ENCODE peak calls at places on chromosomes 5 and 9, in five cellular contexts. One of them, this sample, is unnamed.

GRCh38 chr5:133117166-133117929 is 65.5 kb downstream of the HSPA4 start:
- DNase-seq in WTC11: no peak
- DNase-seq in HEK293T: peak; percentile 2
- DNase-seq in H1: peak; percentile 41
- DNase-seq in HepG2: no peak
- DNase-seq in this sample: no peak

GRCh38 chr5:83011990-83012389 is 65.2 kb downstream of the TMEM167A start:
- DNase-seq in HepG2: no peak
- DNase-seq in WTC11: no peak
- DNase-seq in HEK293T: no peak
- DNase-seq in H1: no peak
- DNase-seq in this sample: peak; percentile 69

GRCh38 chr9:136079916-136080246 is 15.2 kb downstream of the NACC2 start:
- DNase-seq in HEK293T: no peak
- DNase-seq in WTC11: no peak
- DNase-seq in HepG2: no peak
- DNase-seq in H1: no peak
- DNase-seq in this sample: no peak

GRCh38 chr5:65190328-65191053 is 291.2 kb downstream of the ADAMTS6 start:
- DNase-seq in HEK293T: no peak
- DNase-seq in WTC11: no peak
- DNase-seq in HepG2: no peak
- DNase-seq in H1: no peak
- DNase-seq in this sample: peak; percentile 17

GRCh38 chr9:15873573-15874177 is 320.8 kb downstream of the CCDC171 start:
- DNase-seq in HepG2: peak; percentile 33
- DNase-seq in H1: no peak
- DNase-seq in HEK293T: peak; percentile 6
- DNase-seq in WTC11: no peak
- DNase-seq in this sample: no peak

GRCh38 chr5:14671414-14671813 is 6.9 kb downstream of the OTULIN start:
- DNase-seq in HEK293T: no peak
- DNase-seq in WTC11: no peak
- DNase-seq in H1: no peak
- DNase-seq in HepG2: no peak
- DNase-seq in this sample: no peak

GRCh38 chr5:170497311-170498038 is 6.3 kb upstream of the KCNIP1 start:
- DNase-seq in WTC11: no peak
- DNase-seq in H1: no peak
- DNase-seq in HEK293T: no peak
- DNase-seq in HepG2: no peak
- DNase-seq in this sample: no peak

GRCh38 chr9:110750272-110750671 is 81.7 kb downstream of the MUSK start:
- DNase-seq in HepG2: no peak
- DNase-seq in H1: no peak
- DNase-seq in HEK293T: no peak
- DNase-seq in WTC11: no peak
- DNase-seq in this sample: no peak

GRCh38 chr5:15539951-15540350 is 40.0 kb downstream of the FBXL7 start:
- DNase-seq in WTC11: no peak
- DNase-seq in H1: no peak
- DNase-seq in HEK293T: no peak
- DNase-seq in HepG2: no peak
- DNase-seq in this sample: no peak

GRCh38 chr9:110604101-110604710 is 24.7 kb upstream of the SVEP1 start:
- DNase-seq in HEK293T: no peak
- DNase-seq in H1: no peak
- DNase-seq in WTC11: no peak
- DNase-seq in HepG2: no peak
- DNase-seq in this sample: no peak

GRCh38 chr5:156473271-156473935 is 146.4 kb downstream of the SGCD start:
- DNase-seq in H1: no peak
- DNase-seq in WTC11: no peak
- DNase-seq in HEK293T: no peak
- DNase-seq in HepG2: no peak
- DNase-seq in this sample: no peak

GRCh38 chr5:18483386-18483785 is 849.1 kb downstream of the TAF11L14 start:
- DNase-seq in HEK293T: no peak
- DNase-seq in H1: no peak
- DNase-seq in WTC11: no peak
- DNase-seq in HepG2: no peak
- DNase-seq in this sample: no peak

GRCh38 chr5:129656952-129657351 is 90.9 kb upstream of the MINAR2 start:
- DNase-seq in H1: no peak
- DNase-seq in WTC11: no peak
- DNase-seq in HepG2: no peak
- DNase-seq in HEK293T: no peak
- DNase-seq in this sample: no peak

GRCh38 chr5:61881821-61882220 is 424.2 kb upstream of the KIF2A start:
- DNase-seq in HEK293T: no peak
- DNase-seq in HepG2: no peak
- DNase-seq in H1: no peak
- DNase-seq in WTC11: no peak
- DNase-seq in this sample: no peak

GRCh38 chr5:127254729-127255284 is 35.8 kb upstream of the MEGF10 start:
- DNase-seq in WTC11: no peak
- DNase-seq in HEK293T: no peak
- DNase-seq in HepG2: no peak
- DNase-seq in H1: no peak
- DNase-seq in this sample: no peak

GRCh38 chr5:181217805-181218065 is 5.3 kb upstream of the TRIM41 start:
- DNase-seq in H1: no peak
- DNase-seq in WTC11: no peak
- DNase-seq in HepG2: no peak
- DNase-seq in HEK293T: no peak
- DNase-seq in this sample: no peak

GRCh38 chr9:35962126-35962906 is 4.4 kb upstream of the OR2S2 start:
- DNase-seq in WTC11: peak; percentile 29
- DNase-seq in HepG2: no peak
- DNase-seq in H1: peak; percentile 55
- DNase-seq in HEK293T: no peak
- DNase-seq in this sample: no peak

GRCh38 chr9:91530829-91531228 is 107.2 kb upstream of the NFIL3 start:
- DNase-seq in WTC11: no peak
- DNase-seq in HepG2: peak; percentile 45
- DNase-seq in H1: no peak
- DNase-seq in HEK293T: no peak
- DNase-seq in this sample: no peak

GRCh38 chr5:1445895-1446601 is 808 bp upstream of the SLC6A3 start:
- DNase-seq in HepG2: no peak
- DNase-seq in HEK293T: no peak
- DNase-seq in H1: peak; percentile 71
- DNase-seq in WTC11: peak; percentile 39
- DNase-seq in this sample: no peak

GRCh38 chr5:148808864-148809642 is 17.4 kb upstream of the ADRB2 start:
- DNase-seq in HepG2: no peak
- DNase-seq in H1: no peak
- DNase-seq in HEK293T: peak; percentile 38
- DNase-seq in WTC11: no peak
- DNase-seq in this sample: peak; percentile 58

GRCh38 chr5:61678966-61679365 is 346.9 kb downstream of the ZSWIM6 start:
- DNase-seq in H1: no peak
- DNase-seq in HepG2: no peak
- DNase-seq in WTC11: peak; percentile 49
- DNase-seq in HEK293T: peak; percentile 30
- DNase-seq in this sample: no peak

GRCh38 chr9:13485068-13485596 is 205.6 kb upstream of the MPDZ start:
- DNase-seq in H1: no peak
- DNase-seq in HEK293T: no peak
- DNase-seq in WTC11: no peak
- DNase-seq in HepG2: no peak
- DNase-seq in this sample: no peak

GRCh38 chr5:30959238-30959637 is 234.2 kb upstream of the CDH6 start:
- DNase-seq in HEK293T: no peak
- DNase-seq in HepG2: no peak
- DNase-seq in WTC11: no peak
- DNase-seq in H1: no peak
- DNase-seq in this sample: no peak

GRCh38 chr9:8779478-8779877 is 979.9 kb upstream of the DMAC1 start:
- DNase-seq in HEK293T: no peak
- DNase-seq in HepG2: no peak
- DNase-seq in H1: no peak
- DNase-seq in WTC11: no peak
- DNase-seq in this sample: no peak

GRCh38 chr9:126393876-126394275 is 67.2 kb downstream of the MVB12B start:
- DNase-seq in HEK293T: no peak
- DNase-seq in WTC11: no peak
- DNase-seq in H1: no peak
- DNase-seq in HepG2: no peak
- DNase-seq in this sample: no peak

GRCh38 chr9:126392662-126393383 is 66.2 kb downstream of the MVB12B start:
- DNase-seq in HepG2: no peak
- DNase-seq in H1: no peak
- DNase-seq in WTC11: no peak
- DNase-seq in HEK293T: no peak
- DNase-seq in this sample: no peak

GRCh38 chr9:126397056-126397455 is 70.4 kb downstream of the MVB12B start:
- DNase-seq in HEK293T: peak; percentile 21
- DNase-seq in H1: no peak
- DNase-seq in WTC11: no peak
- DNase-seq in HepG2: no peak
- DNase-seq in this sample: peak; percentile 54

GRCh38 chr9:126394802-126395201 is 68.2 kb downstream of the MVB12B start:
- DNase-seq in HepG2: no peak
- DNase-seq in HEK293T: no peak
- DNase-seq in H1: no peak
- DNase-seq in WTC11: no peak
- DNase-seq in this sample: no peak

DNA sequence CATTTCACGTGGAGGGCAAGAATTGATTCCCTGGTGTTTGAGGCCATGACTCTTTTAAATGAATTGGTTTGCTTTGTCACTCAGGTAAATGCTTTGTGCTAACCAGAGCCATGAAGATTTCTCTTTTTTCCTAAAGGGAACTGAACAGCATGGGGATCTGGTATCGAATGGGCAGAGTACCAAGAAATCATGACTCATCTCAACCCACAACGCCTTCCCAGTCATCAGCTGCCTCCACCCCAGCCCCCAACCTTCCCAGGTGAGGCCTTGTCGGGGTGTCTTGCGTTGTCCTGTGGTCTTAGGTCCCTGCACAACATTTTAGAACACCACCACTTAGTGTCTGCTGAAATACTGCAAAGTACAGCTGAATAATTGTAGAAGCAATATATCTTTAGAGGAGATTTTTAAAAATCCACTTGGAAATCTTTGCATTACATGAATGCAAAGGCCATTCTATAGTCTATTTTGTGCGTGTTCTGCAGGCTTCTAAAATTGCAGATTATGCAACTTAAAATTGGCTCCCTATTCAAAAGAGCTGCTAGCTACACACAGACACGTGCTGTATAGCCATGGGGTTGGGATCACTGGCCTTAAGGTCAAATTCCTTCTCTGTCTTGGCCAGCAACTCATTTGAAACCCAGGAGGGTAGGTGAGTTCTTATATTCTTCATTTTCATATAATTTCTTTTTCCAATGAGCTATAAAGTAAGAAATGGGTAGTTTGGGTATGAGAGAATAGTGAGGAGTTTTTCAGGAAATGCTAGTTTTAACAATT is 69.0 kb downstream of the MVB12B start:
- DNase-seq in WTC11: no peak
- DNase-seq in HepG2: no peak
- DNase-seq in H1: no peak
- DNase-seq in HEK293T: no peak
- DNase-seq in this sample: no peak
- TF ChIP-seq SP1 in WTC11: no peak
- TF ChIP-seq SP1 in HepG2: no peak
- TF ChIP-seq SP1 in H1: no peak
- TF ChIP-seq SP1 in HEK293T: no peak
- TF ChIP-seq SP1 in this sample: no peak

DNA sequence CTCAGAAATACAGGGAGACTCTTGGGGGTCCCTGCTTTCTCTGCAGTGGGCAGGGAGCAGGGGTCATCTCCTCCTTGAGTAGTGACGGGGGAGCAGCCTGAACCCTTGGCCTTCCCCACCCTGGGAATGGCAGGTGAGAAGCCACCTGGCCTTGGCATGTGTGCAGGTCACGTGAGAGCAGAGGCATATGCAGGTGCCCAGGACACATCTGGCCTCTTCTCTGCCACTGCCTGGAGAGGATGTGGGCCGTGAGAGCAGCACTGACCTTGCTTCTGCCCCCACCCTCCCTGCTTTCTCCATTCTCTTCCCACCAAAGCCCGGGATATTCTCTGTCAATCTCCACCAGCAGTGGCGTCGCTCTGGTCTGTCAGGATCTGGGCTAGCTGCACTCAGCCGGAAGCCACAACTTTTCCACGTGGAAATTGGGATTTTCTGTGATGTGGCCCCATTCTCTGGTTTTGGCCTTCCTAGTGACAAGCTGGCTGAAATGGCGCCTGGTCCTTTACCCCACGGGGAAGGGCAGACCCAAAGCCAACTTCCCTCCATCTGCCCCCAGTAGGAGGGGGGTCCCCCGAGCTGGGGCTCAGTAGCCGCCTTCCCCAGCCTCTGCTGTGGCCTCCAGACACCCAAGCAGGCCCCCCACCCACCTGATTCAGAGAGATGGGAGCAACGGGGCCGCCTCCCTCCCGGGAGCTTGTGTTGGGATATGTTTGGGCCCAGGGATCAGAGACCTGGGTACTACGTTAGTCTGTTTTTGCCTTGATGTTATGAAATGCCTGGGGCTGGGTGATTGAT is 70.4 kb upstream of the FCN1 start:
- DNase-seq in H1: no peak
- DNase-seq in HEK293T: no peak
- DNase-seq in HepG2: no peak
- DNase-seq in WTC11: no peak
- DNase-seq in this sample: no peak
- TF ChIP-seq SP1 in H1: no peak
- TF ChIP-seq SP1 in HEK293T: no peak
- TF ChIP-seq SP1 in HepG2: no peak
- TF ChIP-seq SP1 in WTC11: no peak
- TF ChIP-seq SP1 in this sample: no peak

GRCh38 chr9:98341157-98342102 is 86.0 kb upstream of the TBC1D2 start:
- DNase-seq in HEK293T: peak; percentile 1
- DNase-seq in H1: no peak
- DNase-seq in WTC11: no peak
- DNase-seq in HepG2: no peak
- DNase-seq in this sample: no peak
- TF ChIP-seq SP1 in HEK293T: no peak
- TF ChIP-seq SP1 in H1: no peak
- TF ChIP-seq SP1 in WTC11: no peak
- TF ChIP-seq SP1 in HepG2: no peak
- TF ChIP-seq SP1 in this sample: no peak

GRCh38 chr5:121974261-121974660 is 12.5 kb downstream of the SRFBP1 start:
- DNase-seq in HepG2: no peak
- DNase-seq in H1: no peak
- DNase-seq in WTC11: no peak
- DNase-seq in HEK293T: no peak
- DNase-seq in this sample: no peak

GRCh38 chr5:121967187-121967586 is 5.4 kb downstream of the SRFBP1 start:
- DNase-seq in HEK293T: no peak
- DNase-seq in WTC11: no peak
- DNase-seq in HepG2: no peak
- DNase-seq in H1: no peak
- DNase-seq in this sample: no peak

GRCh38 chr5:121963409-121963808 is 1.6 kb downstream of the SRFBP1 start:
- DNase-seq in HEK293T: no peak
- DNase-seq in WTC11: no peak
- DNase-seq in H1: no peak
- DNase-seq in HepG2: no peak
- DNase-seq in this sample: no peak

GRCh38 chr5:121969660-121970295 is 8.0 kb downstream of the SRFBP1 start:
- DNase-seq in HEK293T: no peak
- DNase-seq in H1: no peak
- DNase-seq in WTC11: no peak
- DNase-seq in HepG2: no peak
- DNase-seq in this sample: no peak

GRCh38 chr5:121968910-121969607 is 7.3 kb downstream of the SRFBP1 start:
- DNase-seq in HEK293T: no peak
- DNase-seq in WTC11: no peak
- DNase-seq in H1: no peak
- DNase-seq in HepG2: no peak
- DNase-seq in this sample: no peak
- TF ChIP-seq SP1 in HEK293T: no peak
- TF ChIP-seq SP1 in WTC11: no peak
- TF ChIP-seq SP1 in H1: no peak
- TF ChIP-seq SP1 in HepG2: no peak
- TF ChIP-seq SP1 in this sample: no peak

This sample was measured in GM12878.